ENCODE peak calls at places on chromosome 7, in four cellular contexts. D is body of pancreas, C is tibial nerve, F is adrenal gland. B is an unnamed sample. For H3K9me3, the result is how much of the 10 kb centered on the place peaks cover.

GRCh38 chr7:29445736-29446135 is 117.9 kb upstream of the PRR15 start:
- DNase-seq in D (no peak), C (no peak), F (no peak), B (no peak)

GRCh38 chr7:32214913-32215312 is 144.7 kb upstream of the PDE1C start:
- DNase-seq in D (no peak), F (no peak), C (no peak), B (no peak)

GRCh38 chr7:20651960-20652544 is 36.6 kb downstream of the ABCB5 start:
- DNase-seq in C (peak), D (no peak), F (no peak), B (no peak)

GRCh38 chr7:154505362-154505761 is 453.2 kb downstream of the DPP6 start:
- DNase-seq in D (no peak), F (no peak), C (no peak), B (no peak)

GRCh38 chr7:151372612-151373265 is 31.1 kb downstream of the NUB1 start:
- DNase-seq in D (no peak), C (no peak), F (no peak), B (no peak)

GRCh38 chr7:137743021-137743420 is 103.8 kb downstream of the DGKI start:
- DNase-seq in F (no peak), C (no peak), D (no peak), B (no peak)

GRCh38 chr7:88300401-88300800 is 6.3 kb downstream of the STEAP4 start:
- DNase-seq in F (no peak), D (no peak), C (no peak), B (no peak)

GRCh38 chr7:151851782-151852181 is 25.1 kb downstream of the PRKAG2 start:
- DNase-seq in D (peak), F (no peak), C (peak), B (no peak)

GRCh38 chr7:17233643-17234397 is 64.6 kb upstream of the AHR start:
- DNase-seq in F (peak), D (no peak), C (no peak), B (no peak)

GRCh38 chr7:74266191-74266963 is 12.2 kb upstream of the RFC2 start:
- DNase-seq in D (no peak), F (no peak), C (no peak), B (no peak)

GRCh38 chr7:148543-148931 is 43.8 kb upstream of the FAM20C start:
- DNase-seq in C (no peak), F (no peak), D (no peak), B (no peak)

GRCh38 chr7:129282865-129283264 is 58.0 kb downstream of the AHCYL2 start:
- DNase-seq in C (no peak), F (no peak), D (no peak), B (no peak)

GRCh38 chr7:135729230-135729629 is 1.2 kb upstream of the SLC13A4 start:
- DNase-seq in D (no peak), F (no peak), C (no peak), B (no peak)

GRCh38 chr7:699260-700170 is 27.0 kb upstream of the DNAAF5 start:
- DNase-seq in D (no peak), C (no peak), F (no peak), B (no peak)

GRCh38 chr7:116501425-116502167 is 2.1 kb downstream of the CAV2 start:
- DNase-seq in F (no peak), C (no peak), D (peak), B (no peak)

GRCh38 chr7:101058355-101058754 is 26.9 kb upstream of the TRIM56 start:
- DNase-seq in C (peak), F (peak), D (peak), B (peak)

GRCh38 chr7:151873402-151873965 is 3.4 kb downstream of the PRKAG2 start:
- DNase-seq in F (no peak), D (no peak), C (peak), B (no peak)

GRCh38 chr7:22945584-22945983 is 68.3 kb downstream of the HYCC1 start:
- DNase-seq in D (no peak), C (no peak), F (no peak), B (no peak)

GRCh38 chr7:159096736-159097581 is 47.7 kb downstream of the VIPR2 start:
- DNase-seq in D (peak), C (no peak), F (peak), B (no peak)

GRCh38 chr7:80954181-80954580 is 35.3 kb upstream of the SEMA3C start:
- DNase-seq in C (no peak), F (no peak), D (no peak), B (no peak)

GRCh38 chr7:65397730-65398142 is 24.1 kb downstream of the ZNF92 start:
- DNase-seq in C (no peak), F (no peak), D (no peak), B (peak)

GRCh38 chr7:127913686-127914085 is 117.6 kb downstream of the LRRC4 start:
- DNase-seq in C (no peak), F (no peak), D (no peak), B (no peak)

GRCh38 chr7:37916673-37917660 is at the start of gene SFRP4:
- DNase-seq in D (peak), C (peak), F (peak), B (peak)

GRCh38 chr7:26551740-26552139 is 260.1 kb downstream of the SNX10 start:
- DNase-seq in D (no peak), C (no peak), F (no peak), B (no peak)

GRCh38 chr7:149195180-149196150 is at the start of gene ZNF282:
- DNase-seq in C (peak), F (peak), D (peak), B (peak)

GRCh38 chr7:37368540-37368939 is 80.1 kb downstream of the ELMO1 start:
- DNase-seq in C (no peak), F (no peak), D (no peak), B (no peak)

GRCh38 chr7:102106625-102107024 is 180.0 kb upstream of the SH2B2 start:
- DNase-seq in C (no peak), D (no peak), F (peak), B (no peak)

GRCh38 chr7:85600425-85600824 is 413.6 kb upstream of the SEMA3D start:
- DNase-seq in C (no peak), F (no peak), D (no peak), B (no peak)

GRCh38 chr7:133275008-133275407 is 22.1 kb downstream of the EXOC4 start:
- DNase-seq in F (no peak), C (no peak), D (no peak), B (no peak)

GRCh38 chr7:51182767-51183166 is 133.8 kb downstream of the COBL start:
- DNase-seq in D (no peak), C (no peak), F (no peak), B (no peak)

GRCh38 chr7:141042222-141043193 is 27.8 kb upstream of the MRPS33 start:
- DNase-seq in F (no peak), C (no peak), D (no peak), B (no peak)

GRCh38 chr7:9026121-9026520 is 592.7 kb downstream of the NXPH1 start:
- DNase-seq in C (no peak), F (no peak), D (no peak), B (no peak)

GRCh38 chr7:70133291-70133690 is 535.0 kb downstream of the AUTS2 start:
- DNase-seq in F (no peak), D (no peak), C (no peak), B (no peak)

GRCh38 chr7:44048031-44048795 is 3.7 kb downstream of the DBNL start:
- DNase-seq in C (no peak), F (no peak), D (no peak), B (no peak)

DNA sequence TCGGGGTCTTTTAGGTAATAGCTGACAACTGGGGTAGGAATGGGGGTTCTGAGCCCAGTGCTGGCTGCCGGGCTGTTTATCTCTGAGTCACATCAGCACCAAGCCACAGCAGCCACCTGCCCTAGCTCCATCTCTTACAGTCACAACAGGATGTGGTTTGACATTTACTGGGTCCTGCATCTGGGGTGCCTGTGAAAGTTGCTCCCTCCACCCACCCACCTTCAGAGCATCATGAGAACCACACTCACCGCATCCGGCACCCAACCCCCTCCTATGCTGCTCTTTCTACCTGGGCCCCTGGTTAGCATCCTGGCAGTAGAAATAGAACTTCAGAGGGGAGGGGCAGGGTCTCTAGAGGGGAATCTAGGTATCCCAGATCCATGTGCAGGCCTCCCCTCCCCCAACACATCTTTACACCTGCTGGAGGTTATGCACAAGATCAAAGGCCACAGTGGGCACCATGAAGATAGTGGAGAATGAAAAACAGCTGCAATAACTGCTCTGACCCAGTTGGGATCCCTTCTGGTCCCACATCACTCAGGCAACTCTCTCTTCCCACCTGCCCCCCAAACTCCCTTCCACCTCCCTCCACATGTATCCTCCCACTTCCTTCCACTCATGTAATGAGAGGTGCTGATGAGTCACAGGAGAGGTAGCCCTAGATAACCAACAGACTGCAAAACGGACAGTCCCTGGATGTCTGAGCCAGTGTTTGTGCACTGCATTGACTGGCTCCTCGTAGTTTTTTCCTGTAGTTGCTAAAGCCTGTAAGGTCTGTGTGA is 38.2 kb downstream of the PRSS2 start:
- DNase-seq in D (peak), F (no peak), C (no peak), B (no peak)
- H3K4me3 ChIP-seq in D (no peak), F (no peak), C (no peak), B (no peak)

GRCh38 chr7:157542669-157543021 is 205.8 kb downstream of the DNAJB6 start:
- DNase-seq in D (no peak), F (no peak), C (no peak), B (no peak)

GRCh38 chr7:157543791-157544190 is 207.0 kb downstream of the DNAJB6 start:
- DNase-seq in D (no peak), C (no peak), F (no peak), B (no peak)

GRCh38 chr7:157541796-157542668 is 205.2 kb downstream of the DNAJB6 start:
- DNase-seq in D (no peak), C (no peak), F (no peak), B (no peak)

GRCh38 chr7:157544226-157544625 is 207.4 kb downstream of the DNAJB6 start:
- DNase-seq in D (no peak), F (no peak), C (no peak), B (no peak)

GRCh38 chr7:157543276-157543675 is 206.5 kb downstream of the DNAJB6 start:
- DNase-seq in F (no peak), C (no peak), D (no peak), B (no peak)
- H3K9me3 ChIP-seq in F (under half), C (under half), D (under half), B (under half)

DNA sequence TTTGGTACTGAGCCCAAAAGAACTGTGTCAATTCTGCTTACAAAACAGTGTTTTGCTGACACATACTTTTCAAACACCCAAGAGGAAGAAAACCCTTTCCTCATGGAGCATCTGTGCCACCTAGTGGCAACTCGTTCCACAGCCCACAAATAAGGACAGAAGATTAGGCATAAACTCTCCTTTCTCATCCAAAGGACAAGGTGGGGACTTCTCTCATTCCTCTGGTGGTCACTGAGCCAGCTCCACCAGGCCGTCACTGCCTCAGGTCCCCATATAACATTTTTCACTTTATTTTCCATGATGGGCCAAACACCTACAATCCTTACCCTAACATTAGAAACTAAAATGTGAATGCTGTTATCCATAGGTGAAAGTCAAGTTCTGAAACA is 76.9 kb downstream of the RNF216 start:
- DNase-seq in D (peak), C (peak), F (peak), B (peak)
- H3K4me3 ChIP-seq in D (no peak), C (no peak), F (no peak), B (no peak)

GRCh38 chr7:5053175-5053574 is 7.5 kb downstream of the RBAK start:
- DNase-seq in D (no peak), C (no peak), F (no peak), B (no peak)
- H3K9me3 ChIP-seq in D (under half), C (under half), F (under half), B (under half)

GRCh38 chr7:67794544-67794943 is 797.9 kb downstream of the TYW1 start:
- DNase-seq in F (no peak), C (no peak), D (no peak), B (no peak)
- H3K4me3 ChIP-seq in F (no peak), C (no peak), D (no peak), B (no peak)

GRCh38 chr7:156659203-156659602 is 18.6 kb downstream of the RNF32 start:
- DNase-seq in D (no peak), F (no peak), C (no peak), B (no peak)
- H3K9me3 ChIP-seq in D (under half), F (under half), C (under half), B (under half)